ENCODE peak calls at places on chromosomes 3 and 15, in nine cellular contexts. V is body of pancreas; E is spleen; L is mesendoderm; O is NCI-H774; H is type B pancreatic cell; K is stimulated activated CD4-positive, alpha-beta T cell treated with anti-CD3 and anti-CD28 coated beads, Interleukin-15, amount 100 ng/mL, for 24 hours; B is stimulated activated CD8-positive, alpha-beta memory T cell treated with anti-CD3 and anti-CD28 coated beads, Interleukin-7, amount 100 ng/mL, for 1 hour; G is fibroblast of the conjunctiva. Z is an unnamed sample.

GRCh38 chr3:58249358-58250092 is 11.9 kb downstream of the ABHD6 start:
- DNase-seq in O (no peak), H (no peak), E (no peak), G (no peak), L (peak), K (no peak), V (no peak), B (no peak), Z (no peak)

GRCh38 chr15:48596841-48597240 is 48.7 kb downstream of the FBN1 start:
- DNase-seq in B (no peak), O (no peak), E (no peak), L (no peak), H (no peak), V (no peak), K (no peak), G (no peak), Z (no peak)

GRCh38 chr3:8712871-8713360 is 20.7 kb upstream of the CAV3 start:
- DNase-seq in L (no peak), H (no peak), G (no peak), O (no peak), V (no peak), B (no peak), K (no peak), E (no peak), Z (no peak)

GRCh38 chr3:133574260-133574881 is 885 bp downstream of the CDV3 start:
- DNase-seq in B (peak), K (peak), L (peak), G (peak), E (peak), O (no peak), H (peak), V (peak), Z (no peak)

GRCh38 chr15:63502843-63503738 is 1.3 kb upstream of the USP3 start:
- DNase-seq in O (no peak), B (peak), V (peak), L (peak), E (peak), G (peak), K (peak), H (no peak), Z (no peak)

GRCh38 chr15:100263721-100264455 is 77.9 kb downstream of the ADAMTS17 start:
- DNase-seq in H (peak), K (no peak), O (no peak), V (no peak), L (no peak), G (no peak), E (no peak), B (no peak), Z (no peak)

GRCh38 chr3:155491696-155492095 is 198.2 kb upstream of the STRIT1 start:
- DNase-seq in E (no peak), G (no peak), K (no peak), V (no peak), O (no peak), L (no peak), H (no peak), B (no peak), Z (no peak)

GRCh38 chr3:113531826-113532697 is at the start of gene SIDT1:
- DNase-seq in V (peak), K (peak), E (peak), G (no peak), L (peak), O (no peak), B (peak), H (no peak), Z (no peak)

GRCh38 chr3:94405258-94406035 is 342.6 kb downstream of the NSUN3 start:
- DNase-seq in B (no peak), G (no peak), K (no peak), L (peak), E (no peak), V (no peak), O (no peak), H (no peak), Z (no peak)

GRCh38 chr3:139677341-139678155 is at the start of gene NMNAT3:
- DNase-seq in E (peak), B (peak), L (peak), K (peak), H (peak), G (peak), O (peak), V (peak), Z (peak)

GRCh38 chr3:33441322-33441976 is 1.2 kb upstream of the UBP1 start:
- DNase-seq in G (no peak), V (no peak), O (no peak), L (no peak), E (no peak), H (no peak), B (no peak), K (no peak), Z (no peak)

GRCh38 chr3:35932995-35933394 is 293.7 kb downstream of the ARPP21 start:
- DNase-seq in G (peak), L (no peak), K (no peak), B (no peak), H (no peak), V (no peak), O (no peak), E (no peak), Z (no peak)